ENCODE peak calls at places on chromosomes 16 and 17, in five cellular contexts. One of them, this sample, is unnamed.

GRCh38 chr17:1713160-1713877 is 3.1 kb upstream of the TLCD2 start:
- DNase-seq in T-helper 2 cell: no peak
- DNase-seq in PC-3: no peak
- DNase-seq in tibial artery: no peak
- DNase-seq in stimulated activated CD4-positive, alpha-beta T cell treated with anti-CD3 and anti-CD28 coated beads, Interleukin-1b, Interleukin-23, amount 100 ng/mL, for 1 hour: no peak
- DNase-seq in this sample: no peak

GRCh38 chr16:3819741-3820724 is 60.5 kb downstream of the CREBBP start:
- DNase-seq in T-helper 2 cell: no peak
- DNase-seq in stimulated activated CD4-positive, alpha-beta T cell treated with anti-CD3 and anti-CD28 coated beads, Interleukin-1b, Interleukin-23, amount 100 ng/mL, for 1 hour: no peak
- DNase-seq in PC-3: peak
- DNase-seq in tibial artery: no peak
- DNase-seq in this sample: peak

GRCh38 chr17:72079700-72080099 is 41.1 kb upstream of the SOX9 start:
- DNase-seq in T-helper 2 cell: no peak
- DNase-seq in stimulated activated CD4-positive, alpha-beta T cell treated with anti-CD3 and anti-CD28 coated beads, Interleukin-1b, Interleukin-23, amount 100 ng/mL, for 1 hour: no peak
- DNase-seq in tibial artery: no peak
- DNase-seq in PC-3: peak
- DNase-seq in this sample: no peak

GRCh38 chr17:38747385-38748328 is 479 bp downstream of the PCGF2 start:
- DNase-seq in PC-3: no peak
- DNase-seq in T-helper 2 cell: no peak
- DNase-seq in tibial artery: no peak
- DNase-seq in stimulated activated CD4-positive, alpha-beta T cell treated with anti-CD3 and anti-CD28 coated beads, Interleukin-1b, Interleukin-23, amount 100 ng/mL, for 1 hour: no peak
- DNase-seq in this sample: peak

GRCh38 chr16:21634216-21634615 is 18.2 kb downstream of the IGSF6 start:
- DNase-seq in T-helper 2 cell: no peak
- DNase-seq in tibial artery: no peak
- DNase-seq in stimulated activated CD4-positive, alpha-beta T cell treated with anti-CD3 and anti-CD28 coated beads, Interleukin-1b, Interleukin-23, amount 100 ng/mL, for 1 hour: no peak
- DNase-seq in PC-3: peak
- DNase-seq in this sample: no peak

GRCh38 chr16:80610489-80611156 is 69.8 kb downstream of the DYNLRB2 start:
- DNase-seq in PC-3: no peak
- DNase-seq in tibial artery: peak
- DNase-seq in T-helper 2 cell: no peak
- DNase-seq in stimulated activated CD4-positive, alpha-beta T cell treated with anti-CD3 and anti-CD28 coated beads, Interleukin-1b, Interleukin-23, amount 100 ng/mL, for 1 hour: no peak
- DNase-seq in this sample: no peak

GRCh38 chr17:77140878-77141767 is at the start of gene SEC14L1:
- DNase-seq in stimulated activated CD4-positive, alpha-beta T cell treated with anti-CD3 and anti-CD28 coated beads, Interleukin-1b, Interleukin-23, amount 100 ng/mL, for 1 hour: no peak
- DNase-seq in T-helper 2 cell: no peak
- DNase-seq in PC-3: peak
- DNase-seq in tibial artery: peak
- DNase-seq in this sample: peak

GRCh38 chr16:81175325-81175891 is 63.1 kb upstream of the BCO1 start:
- DNase-seq in tibial artery: no peak
- DNase-seq in PC-3: peak
- DNase-seq in T-helper 2 cell: no peak
- DNase-seq in stimulated activated CD4-positive, alpha-beta T cell treated with anti-CD3 and anti-CD28 coated beads, Interleukin-1b, Interleukin-23, amount 100 ng/mL, for 1 hour: no peak
- DNase-seq in this sample: peak

GRCh38 chr16:85057948-85058347 is 30.4 kb downstream of the KIAA0513 start:
- DNase-seq in T-helper 2 cell: no peak
- DNase-seq in tibial artery: no peak
- DNase-seq in stimulated activated CD4-positive, alpha-beta T cell treated with anti-CD3 and anti-CD28 coated beads, Interleukin-1b, Interleukin-23, amount 100 ng/mL, for 1 hour: no peak
- DNase-seq in PC-3: no peak
- DNase-seq in this sample: no peak

GRCh38 chr16:76955629-76956028 is 235.4 kb upstream of the MON1B start:
- DNase-seq in PC-3: peak
- DNase-seq in stimulated activated CD4-positive, alpha-beta T cell treated with anti-CD3 and anti-CD28 coated beads, Interleukin-1b, Interleukin-23, amount 100 ng/mL, for 1 hour: no peak
- DNase-seq in tibial artery: no peak
- DNase-seq in T-helper 2 cell: no peak
- DNase-seq in this sample: no peak

GRCh38 chr16:11401161-11402050 is 56.1 kb downstream of the RMI2 start:
- DNase-seq in T-helper 2 cell: no peak
- DNase-seq in tibial artery: peak
- DNase-seq in PC-3: peak
- DNase-seq in stimulated activated CD4-positive, alpha-beta T cell treated with anti-CD3 and anti-CD28 coated beads, Interleukin-1b, Interleukin-23, amount 100 ng/mL, for 1 hour: no peak
- DNase-seq in this sample: peak

GRCh38 chr17:46061435-46061834 is 62.4 kb downstream of the STH start:
- DNase-seq in PC-3: peak
- DNase-seq in T-helper 2 cell: no peak
- DNase-seq in stimulated activated CD4-positive, alpha-beta T cell treated with anti-CD3 and anti-CD28 coated beads, Interleukin-1b, Interleukin-23, amount 100 ng/mL, for 1 hour: no peak
- DNase-seq in tibial artery: no peak
- DNase-seq in this sample: peak

GRCh38 chr17:83195330-83196087 is 116.1 kb downstream of the METRNL start:
- DNase-seq in tibial artery: peak
- DNase-seq in PC-3: no peak
- DNase-seq in T-helper 2 cell: no peak
- DNase-seq in stimulated activated CD4-positive, alpha-beta T cell treated with anti-CD3 and anti-CD28 coated beads, Interleukin-1b, Interleukin-23, amount 100 ng/mL, for 1 hour: no peak
- DNase-seq in this sample: no peak

GRCh38 chr17:47862621-47863440 is 11.9 kb upstream of the SP6 start:
- DNase-seq in tibial artery: no peak
- DNase-seq in T-helper 2 cell: no peak
- DNase-seq in stimulated activated CD4-positive, alpha-beta T cell treated with anti-CD3 and anti-CD28 coated beads, Interleukin-1b, Interleukin-23, amount 100 ng/mL, for 1 hour: no peak
- DNase-seq in PC-3: peak
- DNase-seq in this sample: peak

GRCh38 chr17:28381141-28381825 is 9.8 kb downstream of the SARM1 start:
- DNase-seq in T-helper 2 cell: no peak
- DNase-seq in stimulated activated CD4-positive, alpha-beta T cell treated with anti-CD3 and anti-CD28 coated beads, Interleukin-1b, Interleukin-23, amount 100 ng/mL, for 1 hour: no peak
- DNase-seq in tibial artery: no peak
- DNase-seq in PC-3: no peak
- DNase-seq in this sample: peak